ENCODE peak calls at places on chromosome 21, in nine cellular contexts. Y is type B pancreatic cell, S is caudate nucleus, L is H7, I is kidney tubule cell, Z is GM18507, V is left ventricle myocardium superior, X is DMS 273 treated with DMSO at 0.1 percent for 48 hours, C is NCI-H446 treated with DMSO at 0.1 percent for 48 hours. G is an unnamed sample.
A peak's percentile ranks its signal among the peaks of the same experiment; 100 is the strongest.

GRCh38 chr21:42836767-42837301 is 42.5 kb downstream of the WDR4 start:
- DNase-seq in Y (peak; percentile 65), S (no peak), L (peak; percentile 49), I (no peak), Z (no peak), V (no peak), X (no peak), C (no peak), G (no peak)

GRCh38 chr21:44931501-44932365 is 8.1 kb upstream of the SLX9 start:
- DNase-seq in Y (no peak), S (no peak), L (peak; percentile 85), I (no peak), Z (no peak), V (peak; percentile 31), X (no peak), C (no peak), G (no peak)

GRCh38 chr21:14078746-14079375 is 131.9 kb downstream of the LIPI start:
- DNase-seq in Y (no peak), S (no peak), L (no peak), I (no peak), Z (no peak), V (no peak), X (no peak), C (no peak), G (no peak)

GRCh38 chr21:31520506-31521163 is 138.9 kb upstream of the SOD1 start:
- DNase-seq in Y (no peak), S (no peak), L (no peak), I (no peak), Z (no peak), V (no peak), X (no peak), C (no peak), G (no peak)

GRCh38 chr21:46033410-46034404 is 52.1 kb downstream of the COL6A1 start:
- DNase-seq in Y (no peak), S (no peak), L (peak; percentile 61), I (no peak), Z (no peak), V (no peak), X (no peak), C (no peak), G (no peak)

GRCh38 chr21:41196990-41197389 is 29.0 kb downstream of the BACE2 start:
- DNase-seq in Y (no peak), S (no peak), L (no peak), I (peak; percentile 49), Z (no peak), V (no peak), X (no peak), C (no peak), G (no peak)

GRCh38 chr21:26544208-26544607 is 28.9 kb downstream of the CYYR1 start:
- DNase-seq in Y (no peak), S (no peak), L (no peak), I (no peak), Z (no peak), V (no peak), X (no peak), C (no peak), G (no peak)

GRCh38 chr21:45042664-45043161 is 31.7 kb upstream of the ADARB1 start:
- DNase-seq in Y (no peak), S (no peak), L (peak; percentile 55), I (no peak), Z (no peak), V (no peak), X (no peak), C (no peak), G (no peak)

GRCh38 chr21:26965567-26966359 is 1.1 kb downstream of the ADAMTS5 start:
- DNase-seq in Y (peak; percentile 77), S (no peak), L (peak; percentile 86), I (peak; percentile 60), Z (no peak), V (peak; percentile 75), X (no peak), C (no peak), G (no peak)

GRCh38 chr21:38297193-38297592 is 40.4 kb downstream of the KCNJ15 start:
- DNase-seq in Y (no peak), S (no peak), L (no peak), I (no peak), Z (no peak), V (no peak), X (no peak), C (peak; percentile 38), G (no peak)

GRCh38 chr21:44982558-44983244 is 42.9 kb downstream of the SLX9 start:
- DNase-seq in Y (no peak), S (no peak), L (no peak), I (no peak), Z (no peak), V (peak; percentile 60), X (no peak), C (no peak), G (no peak)

GRCh38 chr21:31337991-31338891 is 5.8 kb downstream of the TIAM1 start:
- DNase-seq in Y (no peak), S (no peak), L (no peak), I (no peak), Z (no peak), V (no peak), X (no peak), C (no peak), G (no peak)

GRCh38 chr21:33011462-33011861 is 14.3 kb upstream of the OLIG2 start:
- DNase-seq in Y (peak; percentile 18), S (no peak), L (no peak), I (peak; percentile 97), Z (no peak), V (no peak), X (no peak), C (no peak), G (peak; percentile 56)

GRCh38 chr21:45454924-45455315 is 50.0 kb downstream of the COL18A1 start:
- DNase-seq in Y (no peak), S (no peak), L (no peak), I (no peak), Z (no peak), V (peak; percentile 56), X (no peak), C (no peak), G (no peak)

GRCh38 chr21:42062543-42063022 is 8.5 kb upstream of the UMODL1 start:
- DNase-seq in Y (no peak), S (no peak), L (peak; percentile 62), I (no peak), Z (peak; percentile 54), V (peak; percentile 51), X (no peak), C (no peak), G (no peak)

GRCh38 chr21:27590271-27590670 is 623.4 kb upstream of the ADAMTS5 start:
- DNase-seq in Y (no peak), S (no peak), L (no peak), I (peak; percentile 41), Z (no peak), V (peak; percentile 32), X (no peak), C (no peak), G (peak; percentile 52)

GRCh38 chr21:44653656-44654575 is 543 bp downstream of the KRTAP12-4 start:
- DNase-seq in Y (peak; percentile 61), S (no peak), L (no peak), I (no peak), Z (no peak), V (no peak), X (no peak), C (no peak), G (no peak)

GRCh38 chr21:44701023-44701400 is 4.0 kb downstream of the KRTAP10-12 start:
- DNase-seq in Y (no peak), S (no peak), L (no peak), I (no peak), Z (no peak), V (no peak), X (no peak), C (no peak), G (no peak)

GRCh38 chr21:35367558-35367957 is 318.5 kb upstream of the RUNX1 start:
- DNase-seq in Y (no peak), S (no peak), L (no peak), I (no peak), Z (no peak), V (no peak), X (no peak), C (no peak), G (no peak)

GRCh38 chr21:39595465-39595864 is 17.3 kb upstream of the B3GALT5 start:
- DNase-seq in Y (no peak), S (no peak), L (no peak), I (no peak), Z (no peak), V (no peak), X (no peak), C (no peak), G (no peak)

GRCh38 chr21:15430577-15430976 is 299.2 kb upstream of the USP25 start:
- DNase-seq in Y (no peak), S (no peak), L (no peak), I (peak; percentile 20), Z (no peak), V (no peak), X (no peak), C (no peak), G (no peak)

GRCh38 chr21:42039911-42040351 is 29.8 kb upstream of the ZBTB21 start:
- DNase-seq in Y (no peak), S (no peak), L (peak; percentile 69), I (peak; percentile 4), Z (no peak), V (peak; percentile 63), X (no peak), C (no peak), G (no peak)

GRCh38 chr21:35178812-35179211 is 129.7 kb upstream of the RUNX1 start:
- DNase-seq in Y (no peak), S (no peak), L (no peak), I (peak; percentile 83), Z (no peak), V (no peak), X (no peak), C (no peak), G (peak; percentile 14)

GRCh38 chr21:17726047-17726446 is 93.1 kb downstream of the C21orf91 start:
- DNase-seq in Y (no peak), S (no peak), L (peak; percentile 66), I (no peak), Z (no peak), V (no peak), X (no peak), C (no peak), G (no peak)

GRCh38 chr21:36437745-36438128 is 42.2 kb downstream of the CLDN14 start:
- DNase-seq in Y (no peak), S (no peak), L (no peak), I (peak; percentile 46), Z (no peak), V (no peak), X (no peak), C (no peak), G (peak; percentile 90)

GRCh38 chr21:44836666-44837471 is 19.0 kb upstream of the SUMO3 start:
- DNase-seq in Y (no peak), S (no peak), L (peak; percentile 68), I (peak; percentile 30), Z (no peak), V (peak; percentile 46), X (peak; percentile 34), C (no peak), G (peak; percentile 26)

GRCh38 chr21:43734131-43734634 is 15.3 kb downstream of the PDXK start:
- DNase-seq in Y (no peak), S (no peak), L (no peak), I (peak; percentile 76), Z (no peak), V (no peak), X (no peak), C (no peak), G (no peak)

GRCh38 chr21:41523175-41523574 is 15.2 kb upstream of the TMPRSS2 start:
- DNase-seq in Y (no peak), S (no peak), L (no peak), I (no peak), Z (no peak), V (no peak), X (no peak), C (no peak), G (no peak)

GRCh38 chr21:42991992-42992740 is 17.8 kb downstream of the PKNOX1 start:
- DNase-seq in Y (no peak), S (no peak), L (no peak), I (peak; percentile 88), Z (no peak), V (peak; percentile 77), X (no peak), C (no peak), G (peak; percentile 91)

GRCh38 chr21:31136891-31137290 is 98.6 kb upstream of the KRTAP19-8 start:
- DNase-seq in Y (no peak), S (no peak), L (no peak), I (no peak), Z (no peak), V (no peak), X (peak; percentile 62), C (peak; percentile 96), G (no peak)

GRCh38 chr21:45747233-45747766 is 103.8 kb downstream of the PCBP3 start:
- DNase-seq in Y (no peak), S (no peak), L (peak; percentile 41), I (no peak), Z (no peak), V (no peak), X (peak; percentile 44), C (no peak), G (no peak)

G was measured in RCC 7860.